ENCODE peak calls at places on chromosomes 4 and X, in six cellular contexts. U is NCI-H774, Y is left colon, X is SW 1271, T is brain microvascular endothelial cell, H is cardiac muscle cell. L is an unnamed sample.

GRCh38 chr4:73661646-73662119 is 41.4 kb upstream of the RASSF6 start:
- DNase-seq in U (no peak), Y (no peak), X (peak; percentile 9), T (peak; percentile 99), H (peak; percentile 96), L (no peak)

GRCh38 chrX:113330416-113330815 is 489.8 kb upstream of the AMOT start:
- DNase-seq in U (no peak), Y (no peak), X (no peak), T (no peak), H (no peak), L (no peak)

GRCh38 chr4:56648245-56649151 is 32.6 kb downstream of the HOPX start:
- DNase-seq in U (no peak), Y (no peak), X (no peak), T (no peak), H (peak; percentile 44), L (no peak)

GRCh38 chr4:27248829-27249228 is 388.2 kb downstream of the STIM2 start:
- DNase-seq in U (no peak), Y (no peak), X (no peak), T (no peak), H (no peak), L (no peak)

GRCh38 chr4:176561368-176561767 is 231.4 kb downstream of the VEGFC start:
- DNase-seq in U (no peak), Y (no peak), X (no peak), T (no peak), H (no peak), L (no peak)

GRCh38 chr4:52726821-52727580 is 24.2 kb downstream of the ERVMER34-1 start:
- DNase-seq in U (no peak), Y (no peak), X (no peak), T (no peak), H (no peak), L (no peak)

GRCh38 chr4:154660052-154660451 is 47.6 kb upstream of the FGG start:
- DNase-seq in U (no peak), Y (no peak), X (no peak), T (peak; percentile 18), H (peak; percentile 63), L (no peak)

GRCh38 chrX:106684207-106684606 is 42.3 kb upstream of the RNF128 start:
- DNase-seq in U (no peak), Y (no peak), X (no peak), T (no peak), H (no peak), L (no peak)

GRCh38 chrX:103730746-103731508 is 20.2 kb downstream of the TMEM31 start:
- DNase-seq in U (no peak), Y (no peak), X (no peak), T (peak; percentile 76), H (peak; percentile 94), L (no peak)

GRCh38 chrX:132631579-132632232 is 142.9 kb upstream of the MBNL3 start:
- DNase-seq in U (peak; percentile 1), Y (no peak), X (peak; percentile 29), T (peak; percentile 30), H (peak; percentile 53), L (no peak)

GRCh38 chrX:72060196-72060974 is 71.3 kb downstream of the RTL5 start:
- DNase-seq in U (no peak), Y (no peak), X (no peak), T (no peak), H (peak; percentile 23), L (no peak)

GRCh38 chrX:154598656-154599055 is 13.7 kb downstream of the CTAG1A start:
- DNase-seq in U (no peak), Y (no peak), X (no peak), T (no peak), H (no peak), L (no peak)

GRCh38 chr4:64738240-64738639 is 329.0 kb upstream of the TECRL start:
- DNase-seq in U (no peak), Y (no peak), X (no peak), T (no peak), H (no peak), L (no peak)

GRCh38 chrX:10660171-10660570 is 39.8 kb upstream of the MID1 start:
- DNase-seq in U (no peak), Y (no peak), X (no peak), T (no peak), H (no peak), L (no peak)

GRCh38 chr4:98720871-98721480 is 62.6 kb upstream of the TSPAN5 start:
- DNase-seq in U (no peak), Y (no peak), X (no peak), T (peak; percentile 14), H (no peak), L (no peak)

GRCh38 chr4:54971474-54971950 is 153.9 kb downstream of the KDR start:
- DNase-seq in U (peak; percentile 40), Y (no peak), X (peak; percentile 61), T (peak; percentile 44), H (peak; percentile 74), L (peak; percentile 7)

GRCh38 chr4:19437008-19437407 is 814.7 kb upstream of the SLIT2 start:
- DNase-seq in U (no peak), Y (no peak), X (no peak), T (no peak), H (no peak), L (no peak)

GRCh38 chrX:106919932-106920452 is at the start of gene CLDN2:
- DNase-seq in U (no peak), Y (no peak), X (no peak), T (no peak), H (no peak), L (no peak)

L was measured in mucosa of descending colon.